ENCODE peak calls at places on chromosomes 4 and X, in nine cellular contexts. R is stimulated activated CD4-positive, alpha-beta T cell treated with anti-CD3 and anti-CD28 coated beads, Interleukin-2, amount 100 ng/mL, for 24 hours; V is activated CD8-positive, alpha-beta memory T cell treated with anti-CD3 and anti-CD28 coated beads for 48 hours; Y is NCI-H460; A is stimulated activated CD8-positive, alpha-beta memory T cell treated with anti-CD3 and anti-CD28 coated beads, Interleukin-4, amount 100 ng/mL, for 24 hours; C is activated CD4-positive, alpha-beta T cell treated with anti-CD3 and anti-CD28 coated beads for 48 hours; N is ureter; P is renal cortical epithelial cell; E is HT1080. G is an unnamed sample.

GRCh38 chrX:15242899-15243555 is 26.9 kb downstream of the ASB9 start:
- DNase-seq in P (peak; percentile 62), E (peak; percentile 13), R (peak; percentile 48), A (no peak), C (peak; percentile 46), Y (peak; percentile 54), V (no peak), N (no peak), G (peak; percentile 37)

GRCh38 chr4:101252721-101253120 is 94.6 kb downstream of the PPP3CA start:
- DNase-seq in N (no peak), C (no peak), P (peak; percentile 29), R (no peak), A (no peak), V (no peak), Y (no peak), E (peak; percentile 15), G (peak; percentile 23)

GRCh38 chr4:5658992-5659391 is 49.4 kb downstream of the EVC2 start:
- DNase-seq in R (no peak), E (no peak), V (no peak), Y (no peak), P (no peak), A (no peak), C (no peak), N (no peak), G (no peak)

GRCh38 chr4:151324449-151325319 is 721 bp downstream of the SH3D19 start:
- DNase-seq in C (peak; percentile 20), N (peak; percentile 47), Y (peak; percentile 45), R (no peak), A (no peak), P (peak; percentile 80), V (no peak), E (peak; percentile 69), G (peak; percentile 43)

GRCh38 chrX:15631637-15632036 is 30.9 kb upstream of the ACE2 start:
- DNase-seq in R (no peak), V (no peak), A (no peak), N (no peak), Y (no peak), E (no peak), C (no peak), P (no peak), G (no peak)

GRCh38 chrX:79081895-79082512 is 62.5 kb upstream of the GPR174 start:
- DNase-seq in C (peak; percentile 32), N (no peak), Y (peak; percentile 14), V (no peak), E (peak; percentile 27), R (peak; percentile 19), A (no peak), P (peak; percentile 26), G (peak; percentile 10)

GRCh38 chrX:46327229-46328081 is 217.8 kb downstream of the ZNF674 start:
- DNase-seq in A (no peak), Y (peak; percentile 84), P (peak; percentile 91), R (no peak), E (peak; percentile 83), C (no peak), V (no peak), N (no peak), G (no peak)

GRCh38 chrX:109218761-109219160 is 263.1 kb downstream of the GUCY2F start:
- DNase-seq in R (no peak), E (no peak), Y (no peak), V (no peak), A (no peak), C (no peak), P (no peak), N (no peak), G (no peak)

GRCh38 chrX:68698955-68699354 is 51.5 kb downstream of the STARD8 start:
- DNase-seq in A (no peak), Y (no peak), E (no peak), V (no peak), P (peak; percentile 91), R (no peak), C (no peak), N (no peak), G (no peak)

GRCh38 chr4:37760840-37761239 is 65.6 kb upstream of the PGM2 start:
- DNase-seq in C (no peak), A (no peak), E (no peak), R (no peak), P (no peak), N (no peak), Y (no peak), V (no peak), G (no peak)

GRCh38 chr4:89249716-89250361 is 57.8 kb downstream of the GPRIN3 start:
- DNase-seq in P (no peak), A (no peak), R (no peak), N (no peak), E (no peak), Y (no peak), C (no peak), V (no peak), G (no peak)

GRCh38 chr4:103171006-103171405 is 27.1 kb downstream of the CENPE start:
- DNase-seq in P (no peak), N (no peak), A (no peak), E (no peak), V (no peak), C (no peak), R (no peak), Y (no peak), G (no peak)

GRCh38 chrX:56319165-56319564 is 87.0 kb downstream of the KLF8 start:
- DNase-seq in V (no peak), R (no peak), P (no peak), A (no peak), E (no peak), N (no peak), Y (no peak), C (no peak), G (no peak)

GRCh38 chr4:162582180-162582579 is 418.4 kb upstream of the FSTL5 start:
- DNase-seq in E (no peak), V (no peak), C (no peak), A (no peak), Y (no peak), R (no peak), N (no peak), P (no peak), G (no peak)

GRCh38 chrX:53654378-53654777 is 32.1 kb downstream of the HUWE1 start:
- DNase-seq in C (no peak), R (no peak), P (no peak), A (no peak), Y (no peak), N (no peak), E (no peak), V (no peak), G (no peak)

GRCh38 chrX:2334237-2334636 is 166.5 kb downstream of the DHRSX start:
- DNase-seq in R (no peak), P (no peak), E (no peak), A (no peak), Y (no peak), C (no peak), N (no peak), V (no peak), G (no peak)

GRCh38 chr4:100165809-100166208 is 24.5 kb downstream of the DDIT4L start:
- DNase-seq in V (no peak), C (no peak), R (no peak), Y (no peak), E (no peak), P (peak; percentile 50), A (no peak), N (no peak), G (no peak)

GRCh38 chr4:7160951-7161440 is 31.3 kb upstream of the SORCS2 start:
- DNase-seq in E (no peak), Y (no peak), C (no peak), R (no peak), N (peak; percentile 34), A (no peak), P (no peak), V (no peak), G (no peak)

GRCh38 chr4:96145671-96146070 is 305.8 kb downstream of the PDHA2 start:
- DNase-seq in R (no peak), E (peak; percentile 27), C (no peak), A (no peak), V (no peak), N (no peak), Y (no peak), P (peak; percentile 25), G (peak; percentile 76)

GRCh38 chr4:139593091-139593564 is 37.1 kb upstream of the SETD7 start:
- DNase-seq in C (no peak), V (no peak), R (no peak), Y (no peak), N (no peak), P (peak; percentile 34), A (no peak), E (no peak), G (peak; percentile 31)

GRCh38 chr4:3857316-3857926 is 91.2 kb downstream of the ADRA2C start:
- DNase-seq in C (no peak), P (no peak), E (no peak), A (no peak), R (no peak), Y (no peak), V (no peak), N (no peak), G (no peak)

GRCh38 chr4:105520819-105521790 is 31.3 kb upstream of the ARHGEF38 start:
- DNase-seq in P (peak; percentile 64), R (no peak), N (no peak), V (no peak), A (no peak), Y (peak; percentile 23), E (peak; percentile 55), C (peak; percentile 13), G (peak; percentile 38)

GRCh38 chr4:65865489-65865888 is 195.2 kb upstream of the EPHA5 start:
- DNase-seq in E (no peak), P (no peak), V (no peak), Y (peak; percentile 16), C (no peak), N (no peak), R (no peak), A (no peak), G (no peak)

GRCh38 chr4:88743696-88744095 is 46.1 kb upstream of the NAP1L5 start:
- DNase-seq in V (no peak), A (no peak), E (peak; percentile 46), C (no peak), Y (no peak), R (no peak), P (peak; percentile 52), N (no peak), G (peak; percentile 66)

GRCh38 chrX:110964761-110965160 is 131.2 kb upstream of the PAK3 start:
- DNase-seq in A (no peak), E (no peak), Y (no peak), R (no peak), C (no peak), P (no peak), V (no peak), N (no peak), G (no peak)

GRCh38 chr4:26931961-26932360 is 71.3 kb downstream of the STIM2 start:
- DNase-seq in Y (no peak), V (no peak), R (no peak), A (no peak), C (no peak), N (no peak), P (no peak), E (no peak), G (no peak)

GRCh38 chrX:34300871-34301270 is 168.8 kb upstream of the FAM47A start:
- DNase-seq in N (no peak), P (peak; percentile 55), E (peak; percentile 25), R (no peak), V (no peak), C (peak; percentile 10), Y (peak; percentile 28), A (no peak), G (peak; percentile 7)

GRCh38 chrX:41666251-41666650 is 22.5 kb upstream of the GPR34 start:
- DNase-seq in A (no peak), Y (peak; percentile 43), R (no peak), P (peak; percentile 66), E (no peak), V (no peak), N (no peak), C (peak; percentile 14), G (no peak)

GRCh38 chr4:21385706-21386105 is 562.9 kb downstream of the KCNIP4 start:
- DNase-seq in A (no peak), Y (no peak), P (no peak), R (no peak), C (no peak), E (no peak), N (no peak), V (no peak), G (no peak)

GRCh38 chr4:78683352-78683751 is 92.8 kb upstream of the BMP2K start:
- DNase-seq in R (no peak), E (no peak), V (no peak), C (no peak), N (no peak), Y (no peak), A (no peak), P (no peak), G (no peak)

GRCh38 chr4:1342003-1342402 is 5.0 kb upstream of the UVSSA start:
- DNase-seq in E (no peak), Y (no peak), N (no peak), P (peak; percentile 19), C (no peak), R (no peak), A (no peak), V (no peak), G (no peak)

G was measured in stromal cell of bone marrow.